ENCODE peak calls at places on chromosome 3, in four cellular contexts. W is PC-3, Z is endothelial cell of umbilical vein, K is HCT116. G is an unnamed sample. For H4K20me1, the result is how much of the 10 kb centered on the place peaks cover.

GRCh38 chr3:9448643-9449042 is 51.2 kb downstream of the SETD5 start:
- DNase-seq in W (no peak), Z (no peak), K (no peak), G (no peak)

GRCh38 chr3:96831175-96831574 is 16.8 kb downstream of the EPHA6 start:
- DNase-seq in W (peak), Z (no peak), K (no peak), G (no peak)

GRCh38 chr3:39317571-39318169 is 11.8 kb upstream of the CCR8 start:
- DNase-seq in W (peak), Z (no peak), K (no peak), G (no peak)

GRCh38 chr3:43153189-43154083 is 47.6 kb upstream of the POMGNT2 start:
- DNase-seq in W (no peak), Z (no peak), K (no peak), G (no peak)

GRCh38 chr3:169305460-169305859 is 358.1 kb downstream of the MECOM start:
- DNase-seq in W (no peak), Z (no peak), K (no peak), G (no peak)

GRCh38 chr3:161108840-161109239 is 3.7 kb upstream of the B3GALNT1 start:
- DNase-seq in W (peak), Z (no peak), K (peak), G (no peak)

GRCh38 chr3:182490601-182491485 is 302.5 kb upstream of the ATP11B start:
- DNase-seq in W (peak), Z (peak), K (peak), G (peak)

GRCh38 chr3:27714692-27715453 is 7.2 kb downstream of the EOMES start:
- DNase-seq in W (peak), Z (no peak), K (no peak), G (peak)

GRCh38 chr3:36941658-36942057 is 3.2 kb downstream of the TRANK1 start:
- DNase-seq in W (no peak), Z (no peak), K (no peak), G (no peak)

GRCh38 chr3:128483657-128484403 is 9.2 kb downstream of the GATA2 start:
- DNase-seq in W (no peak), Z (peak), K (no peak), G (no peak)

GRCh38 chr3:13148126-13148525 is 74.9 kb upstream of the IQSEC1 start:
- DNase-seq in W (no peak), Z (no peak), K (no peak), G (no peak)

GRCh38 chr3:121649645-121650044 is 11.1 kb downstream of the HCLS1 start:
- DNase-seq in W (peak), Z (peak), K (no peak), G (no peak)

GRCh38 chr3:37668431-37668830 is 193.2 kb upstream of the CTDSPL start:
- DNase-seq in W (no peak), Z (no peak), K (no peak), G (peak)

GRCh38 chr3:37124431-37124830 is 50.0 kb downstream of the LRRFIP2 start:
- DNase-seq in W (no peak), Z (no peak), K (no peak), G (no peak)

GRCh38 chr3:11385908-11386307 is 113.7 kb downstream of the ATG7 start:
- DNase-seq in W (peak), Z (peak), K (no peak), G (no peak)

GRCh38 chr3:50574280-50574831 is 5.0 kb downstream of the HEMK1 start:
- DNase-seq in W (no peak), Z (no peak), K (no peak), G (no peak)

GRCh38 chr3:94083261-94083660 is 20.4 kb downstream of the NSUN3 start:
- DNase-seq in W (no peak), Z (no peak), K (no peak), G (no peak)

DNA sequence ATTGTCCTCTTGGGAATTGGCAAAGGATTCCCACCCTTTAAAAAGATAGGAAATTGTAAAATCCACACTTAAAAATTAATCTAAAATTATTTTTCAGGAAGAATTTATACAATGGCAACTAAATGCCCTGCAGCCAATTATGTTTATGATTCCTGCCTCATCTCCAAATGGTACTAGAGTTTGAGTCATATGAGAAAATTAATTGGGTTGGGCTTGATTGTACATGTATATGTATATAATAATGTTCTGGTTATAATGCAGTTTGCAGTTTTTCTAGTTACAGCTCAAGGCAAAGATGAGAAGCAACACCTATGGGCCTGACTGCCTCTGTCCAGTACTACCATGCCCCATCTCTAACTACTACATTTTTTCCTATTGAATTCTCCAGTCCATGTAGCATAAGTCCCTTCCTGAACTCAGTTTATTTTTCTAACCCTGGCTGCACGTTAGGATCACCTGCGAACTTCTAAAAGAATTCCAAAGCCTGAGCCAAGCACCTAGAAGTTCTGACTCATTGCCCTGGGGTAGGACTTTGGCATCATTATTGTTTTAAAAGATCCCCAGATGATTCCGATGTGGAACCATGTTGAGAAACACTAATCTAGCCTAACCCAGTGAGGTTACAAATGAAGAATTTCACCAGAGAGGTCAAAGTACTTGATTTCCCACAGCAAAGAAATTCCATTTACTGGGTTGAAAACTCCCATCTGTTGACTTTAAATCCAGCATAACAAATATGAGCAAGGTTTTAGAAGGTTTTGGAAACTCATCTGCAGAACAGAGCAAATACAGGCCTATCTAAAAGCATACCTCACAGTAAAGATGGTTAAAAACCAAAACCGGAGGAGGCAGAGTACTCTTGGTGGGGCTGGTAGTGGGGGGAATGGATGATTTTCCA is 19.4 kb downstream of the TGFBR2 start:
- DNase-seq in W (peak), Z (peak), K (peak), G (no peak)
- H4K20me1 ChIP-seq in W (under half), Z (under half), K (under half), G (under half)

GRCh38 chr3:52498134-52499054 is 3.3 kb downstream of the STAB1 start:
- DNase-seq in W (no peak), Z (no peak), K (no peak), G (no peak)

GRCh38 chr3:52494446-52494845 is 692 bp upstream of the STAB1 start:
- DNase-seq in W (no peak), Z (no peak), K (no peak), G (no peak)

GRCh38 chr3:52493232-52494017 is 1.7 kb upstream of the STAB1 start:
- DNase-seq in W (no peak), Z (no peak), K (no peak), G (no peak)

GRCh38 chr3:52495096-52495495 is at the start of gene STAB1:
- DNase-seq in W (no peak), Z (peak), K (no peak), G (no peak)

DNA sequence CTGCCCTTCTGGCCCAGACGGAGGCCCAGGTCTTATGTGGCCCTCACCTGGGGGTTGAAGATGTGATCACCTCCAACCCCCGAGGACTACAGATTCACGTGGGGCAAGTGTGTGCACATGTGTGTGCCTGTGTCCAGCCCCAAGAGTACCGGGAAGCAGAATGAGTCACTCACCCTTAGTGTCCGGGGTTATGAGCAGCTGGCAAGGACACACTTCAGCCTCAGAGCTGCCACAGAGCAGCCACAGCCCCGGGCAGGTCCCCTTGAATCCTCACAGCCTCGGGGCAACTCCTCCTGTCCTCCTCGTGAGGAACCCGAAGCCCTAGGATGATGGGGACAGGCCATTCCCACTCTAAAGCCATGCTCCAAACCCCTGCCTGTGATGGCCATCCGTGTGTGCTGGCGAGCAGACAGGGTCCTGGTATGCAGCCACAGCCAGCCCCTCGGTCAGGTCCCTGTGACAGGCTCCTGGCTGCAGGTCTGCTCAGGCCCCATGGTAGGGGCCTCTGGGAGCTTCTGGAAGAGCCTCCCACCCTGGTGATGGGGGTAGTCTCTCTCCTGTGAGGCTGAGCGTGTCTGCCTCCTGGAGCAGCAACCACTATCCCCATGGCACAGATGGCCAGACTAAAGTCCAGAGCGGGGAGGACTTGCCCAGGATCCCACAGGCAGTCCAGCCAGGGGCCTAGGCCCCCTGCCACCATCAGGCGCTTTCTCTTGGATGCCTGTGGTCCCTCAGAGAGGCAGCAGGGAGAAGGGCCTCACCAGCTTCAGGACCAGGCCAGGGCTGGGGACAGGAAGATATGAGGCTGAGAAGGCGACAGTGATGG is 852 bp downstream of the STAB1 start:
- DNase-seq in W (no peak), Z (peak), K (no peak), G (no peak)
- H3K9ac ChIP-seq in W (no peak), Z (peak), K (no peak), G (no peak)

DNA sequence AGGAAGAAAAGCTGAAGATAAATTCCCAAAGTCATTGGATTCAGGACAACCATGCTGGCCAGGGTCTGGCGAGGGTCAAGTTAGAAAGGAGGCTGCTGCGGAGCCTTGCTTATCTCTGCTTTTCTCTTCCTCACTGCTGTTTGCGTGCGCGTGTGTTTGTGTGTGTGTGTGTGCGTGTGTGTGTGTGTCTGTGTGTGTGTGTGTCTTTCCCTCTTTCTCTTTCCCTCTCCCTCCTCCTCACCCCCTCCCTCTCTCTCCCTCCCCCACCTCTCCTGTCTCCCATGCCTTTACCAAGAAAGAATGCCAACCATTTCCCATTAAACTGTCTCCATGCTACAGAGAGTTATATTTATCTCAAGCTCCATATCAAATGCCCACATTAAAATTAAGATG is at the start of gene COLQ:
- DNase-seq in W (no peak), Z (no peak), K (no peak), G (no peak)
- H3K27ac ChIP-seq in W (no peak), Z (no peak), K (no peak), G (no peak)

GRCh38 chr3:45664558-45664957 is 24.6 kb upstream of the SACM1L start:
- DNase-seq in W (no peak), Z (no peak), K (no peak), G (peak)
- H4K20me1 ChIP-seq in W (under half), Z (under half), K (under half), G (under half)